ENCODE peak calls at places on chromosome 14, in seven cellular contexts. One of them, this sample, is unnamed.

GRCh38 chr14:104784846-104785707 is 10.5 kb downstream of the AKT1 start:
- DNase-seq in heart right ventricle: peak; percentile 18
- DNase-seq in ovary: no peak
- DNase-seq in transverse colon: no peak
- DNase-seq in IMR-90: no peak
- DNase-seq in uterus: no peak
- DNase-seq in lung: peak; percentile 67
- DNase-seq in this sample: no peak

GRCh38 chr14:89851031-89851430 is 103.5 kb downstream of the EFCAB11 start:
- DNase-seq in heart right ventricle: no peak
- DNase-seq in ovary: no peak
- DNase-seq in transverse colon: no peak
- DNase-seq in IMR-90: no peak
- DNase-seq in uterus: no peak
- DNase-seq in lung: no peak
- DNase-seq in this sample: no peak

GRCh38 chr14:81062816-81063215 is 107.4 kb downstream of the TSHR start:
- DNase-seq in heart right ventricle: no peak
- DNase-seq in ovary: no peak
- DNase-seq in transverse colon: no peak
- DNase-seq in IMR-90: peak; percentile 0
- DNase-seq in uterus: no peak
- DNase-seq in lung: no peak
- DNase-seq in this sample: no peak

GRCh38 chr14:101318271-101318670 is 243.0 kb upstream of the DIO3 start:
- DNase-seq in heart right ventricle: no peak
- DNase-seq in ovary: no peak
- DNase-seq in transverse colon: no peak
- DNase-seq in IMR-90: no peak
- DNase-seq in uterus: no peak
- DNase-seq in lung: no peak
- DNase-seq in this sample: no peak

GRCh38 chr14:100305446-100306255 is 593 bp downstream of the SLC25A29 start:
- DNase-seq in heart right ventricle: peak; percentile 53
- DNase-seq in ovary: peak; percentile 69
- DNase-seq in transverse colon: peak; percentile 48
- DNase-seq in IMR-90: no peak
- DNase-seq in uterus: peak; percentile 57
- DNase-seq in lung: no peak
- DNase-seq in this sample: peak; percentile 40

GRCh38 chr14:29233188-29233587 is 466.6 kb downstream of the FOXG1 start:
- DNase-seq in heart right ventricle: no peak
- DNase-seq in ovary: no peak
- DNase-seq in transverse colon: no peak
- DNase-seq in IMR-90: no peak
- DNase-seq in uterus: no peak
- DNase-seq in lung: no peak
- DNase-seq in this sample: no peak

GRCh38 chr14:105167303-105168092 is 1.1 kb downstream of the JAG2 start:
- DNase-seq in heart right ventricle: no peak
- DNase-seq in ovary: no peak
- DNase-seq in transverse colon: peak; percentile 26
- DNase-seq in IMR-90: no peak
- DNase-seq in uterus: no peak
- DNase-seq in lung: no peak
- DNase-seq in this sample: peak; percentile 72

GRCh38 chr14:105091335-105092123 is 26.3 kb upstream of the GPR132 start:
- DNase-seq in heart right ventricle: peak; percentile 82
- DNase-seq in ovary: peak; percentile 52
- DNase-seq in transverse colon: peak; percentile 94
- DNase-seq in IMR-90: no peak
- DNase-seq in uterus: peak; percentile 60
- DNase-seq in lung: peak; percentile 91
- DNase-seq in this sample: no peak

GRCh38 chr14:55448146-55448614 is 7.8 kb upstream of the TBPL2 start:
- DNase-seq in heart right ventricle: no peak
- DNase-seq in ovary: no peak
- DNase-seq in transverse colon: peak; percentile 60
- DNase-seq in IMR-90: peak; percentile 97
- DNase-seq in uterus: peak; percentile 43
- DNase-seq in lung: no peak
- DNase-seq in this sample: no peak

DNA sequence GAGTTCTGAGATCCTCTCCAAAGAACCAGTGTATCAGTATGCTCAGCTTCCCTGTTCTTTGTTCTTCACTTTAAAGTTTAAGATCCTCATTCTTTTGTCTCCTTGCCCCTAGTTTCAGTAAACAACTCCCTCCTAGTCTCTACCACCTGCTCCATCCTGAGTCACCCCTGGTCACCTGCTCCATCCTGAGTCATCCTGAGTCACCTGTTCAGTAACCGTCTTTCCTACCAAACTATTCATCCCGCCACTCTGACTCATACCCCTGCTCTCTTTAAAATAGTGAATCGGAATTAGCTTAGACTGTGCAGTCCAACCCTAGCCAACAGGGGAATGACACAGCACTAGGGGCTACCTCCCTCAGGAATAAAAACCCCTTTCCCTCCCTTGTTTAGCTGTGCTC is 888.1 kb upstream of the MDGA2 start:
- DNase-seq in heart right ventricle: no peak
- DNase-seq in ovary: no peak
- DNase-seq in transverse colon: no peak
- DNase-seq in IMR-90: peak; percentile 22
- DNase-seq in uterus: no peak
- DNase-seq in lung: no peak
- DNase-seq in this sample: no peak
- H3K27ac ChIP-seq in heart right ventricle: no peak overlapping the region
- H3K27ac ChIP-seq in ovary: no peak overlapping the region
- H3K27ac ChIP-seq in transverse colon: no peak overlapping the region
- H3K27ac ChIP-seq in IMR-90: no peak overlapping the region
- H3K27ac ChIP-seq in uterus: no peak overlapping the region
- H3K27ac ChIP-seq in lung: no peak overlapping the region
- H3K27ac ChIP-seq in this sample: no peak overlapping the region

DNA sequence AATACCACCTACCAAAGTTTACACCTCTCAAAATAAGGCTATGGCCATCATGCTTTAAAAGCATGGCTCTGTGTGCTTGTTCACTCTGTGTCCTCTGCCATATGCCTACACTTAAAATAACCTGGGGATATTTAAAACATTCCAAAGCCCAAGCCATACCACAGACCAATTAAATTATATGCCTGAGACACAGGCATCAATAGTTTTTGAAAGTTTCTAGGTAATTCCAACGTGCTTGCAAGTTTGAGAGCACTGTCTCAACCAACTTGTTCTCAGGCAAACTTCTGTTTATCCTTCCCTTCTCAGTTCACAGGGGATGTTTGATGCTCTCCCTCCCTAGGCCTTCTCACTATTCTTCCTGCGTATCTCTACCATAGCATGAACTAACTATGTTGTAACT is 3.4 kb upstream of the FRMD6 start:
- DNase-seq in heart right ventricle: no peak
- DNase-seq in ovary: no peak
- DNase-seq in transverse colon: no peak
- DNase-seq in IMR-90: no peak
- DNase-seq in uterus: no peak
- DNase-seq in lung: no peak
- DNase-seq in this sample: no peak
- H3K4me1 ChIP-seq in heart right ventricle: no peaks in the 10 kb centered on the region
- H3K4me1 ChIP-seq in ovary: peaks cover 6% of the 10 kb centered on the region
- H3K4me1 ChIP-seq in transverse colon: no peaks in the 10 kb centered on the region
- H3K4me1 ChIP-seq in IMR-90: no peaks in the 10 kb centered on the region
- H3K4me1 ChIP-seq in uterus: peaks cover 7% of the 10 kb centered on the region
- H3K4me1 ChIP-seq in lung: no peaks in the 10 kb centered on the region
- H3K4me1 ChIP-seq in this sample: no peaks in the 10 kb centered on the region

GRCh38 chr14:82153689-82154088 is 620.0 kb upstream of the SEL1L start:
- DNase-seq in heart right ventricle: no peak
- DNase-seq in ovary: no peak
- DNase-seq in transverse colon: no peak
- DNase-seq in IMR-90: no peak
- DNase-seq in uterus: no peak
- DNase-seq in lung: no peak
- DNase-seq in this sample: no peak

GRCh38 chr14:82159624-82160023 is 626.0 kb upstream of the SEL1L start:
- DNase-seq in heart right ventricle: no peak
- DNase-seq in ovary: no peak
- DNase-seq in transverse colon: no peak
- DNase-seq in IMR-90: no peak
- DNase-seq in uterus: no peak
- DNase-seq in lung: no peak
- DNase-seq in this sample: no peak
- TF ChIP-seq CTCF in heart right ventricle: no peak
- TF ChIP-seq CTCF in ovary: no peak
- TF ChIP-seq CTCF in transverse colon: no peak
- TF ChIP-seq CTCF in IMR-90: no peak
- TF ChIP-seq CTCF in uterus: no peak
- TF ChIP-seq CTCF in lung: no peak
- TF ChIP-seq CTCF in this sample: no peak

GRCh38 chr14:93975791-93976476 is 436 bp downstream of the ASB2 start:
- DNase-seq in heart right ventricle: no peak
- DNase-seq in ovary: no peak
- DNase-seq in transverse colon: no peak
- DNase-seq in IMR-90: no peak
- DNase-seq in uterus: no peak
- DNase-seq in lung: no peak
- DNase-seq in this sample: no peak

GRCh38 chr14:93977171-93977570 is 801 bp upstream of the ASB2 start:
- DNase-seq in heart right ventricle: no peak
- DNase-seq in ovary: no peak
- DNase-seq in transverse colon: no peak
- DNase-seq in IMR-90: no peak
- DNase-seq in uterus: no peak
- DNase-seq in lung: no peak
- DNase-seq in this sample: peak; percentile 49

GRCh38 chr14:93974833-93975232 is 1.5 kb downstream of the ASB2 start:
- DNase-seq in heart right ventricle: peak; percentile 50
- DNase-seq in ovary: no peak
- DNase-seq in transverse colon: no peak
- DNase-seq in IMR-90: no peak
- DNase-seq in uterus: no peak
- DNase-seq in lung: no peak
- DNase-seq in this sample: peak; percentile 95

GRCh38 chr14:93977790-93978581 is 1.6 kb upstream of the ASB2 start:
- DNase-seq in heart right ventricle: no peak
- DNase-seq in ovary: no peak
- DNase-seq in transverse colon: peak; percentile 54
- DNase-seq in IMR-90: no peak
- DNase-seq in uterus: no peak
- DNase-seq in lung: no peak
- DNase-seq in this sample: no peak

DNA sequence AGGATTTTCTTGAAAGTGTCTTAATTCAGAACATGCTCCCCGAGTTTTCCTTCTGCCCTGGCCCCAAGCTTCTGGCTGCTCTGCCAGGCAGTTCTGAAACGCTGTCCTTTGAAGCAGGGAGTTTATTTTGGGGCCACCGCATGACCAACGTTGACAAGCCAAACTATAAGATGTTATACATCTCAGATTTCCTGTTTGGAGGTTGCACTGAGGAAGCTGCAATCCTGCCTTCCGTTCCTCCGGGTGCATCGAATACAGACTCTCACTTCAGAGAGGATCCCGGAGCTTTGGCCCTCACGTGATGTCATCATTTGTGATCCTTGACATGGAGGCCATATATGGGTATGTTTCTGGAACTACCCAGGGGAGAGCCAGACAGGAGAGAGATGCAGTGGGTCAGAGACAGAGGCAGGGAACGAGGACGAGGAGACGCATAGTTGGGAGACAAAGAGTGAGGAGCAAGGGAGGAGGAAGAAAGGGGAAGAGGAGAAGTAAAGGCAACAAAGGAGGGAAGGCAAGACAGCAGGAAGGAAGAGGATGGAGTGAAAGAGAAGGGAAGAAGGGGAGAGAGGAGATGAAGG is at the start of gene ASB2:
- DNase-seq in heart right ventricle: no peak
- DNase-seq in ovary: no peak
- DNase-seq in transverse colon: peak; percentile 41
- DNase-seq in IMR-90: peak; percentile 52
- DNase-seq in uterus: peak; percentile 83
- DNase-seq in lung: no peak
- DNase-seq in this sample: peak; percentile 76
- H3K27ac ChIP-seq in heart right ventricle: peak within 1 kb of the TSS; percentile 91
- H3K27ac ChIP-seq in ovary: no peak within 1 kb of the TSS
- H3K27ac ChIP-seq in transverse colon: peak within 1 kb of the TSS; percentile 76
- H3K27ac ChIP-seq in IMR-90: peak within 1 kb of the TSS; percentile 58
- H3K27ac ChIP-seq in uterus: peak within 1 kb of the TSS; percentile 92
- H3K27ac ChIP-seq in lung: peak within 1 kb of the TSS; percentile 84
- H3K27ac ChIP-seq in this sample: peak within 1 kb of the TSS; percentile 98

GRCh38 chr14:77314043-77314442 is 6.6 kb downstream of the POMT2 start:
- DNase-seq in heart right ventricle: no peak
- DNase-seq in ovary: no peak
- DNase-seq in transverse colon: peak; percentile 34
- DNase-seq in IMR-90: peak; percentile 89
- DNase-seq in uterus: peak; percentile 56
- DNase-seq in lung: no peak
- DNase-seq in this sample: no peak
- H3K4me1 ChIP-seq in heart right ventricle: peaks cover 26% of the 10 kb centered on the region
- H3K4me1 ChIP-seq in ovary: peaks cover 9% of the 10 kb centered on the region
- H3K4me1 ChIP-seq in transverse colon: peaks cover 6% of the 10 kb centered on the region
- H3K4me1 ChIP-seq in IMR-90: peaks cover 15% of the 10 kb centered on the region
- H3K4me1 ChIP-seq in uterus: no peaks in the 10 kb centered on the region
- H3K4me1 ChIP-seq in lung: peaks cover 4% of the 10 kb centered on the region
- H3K4me1 ChIP-seq in this sample: peaks cover 81% of the 10 kb centered on the region

DNA sequence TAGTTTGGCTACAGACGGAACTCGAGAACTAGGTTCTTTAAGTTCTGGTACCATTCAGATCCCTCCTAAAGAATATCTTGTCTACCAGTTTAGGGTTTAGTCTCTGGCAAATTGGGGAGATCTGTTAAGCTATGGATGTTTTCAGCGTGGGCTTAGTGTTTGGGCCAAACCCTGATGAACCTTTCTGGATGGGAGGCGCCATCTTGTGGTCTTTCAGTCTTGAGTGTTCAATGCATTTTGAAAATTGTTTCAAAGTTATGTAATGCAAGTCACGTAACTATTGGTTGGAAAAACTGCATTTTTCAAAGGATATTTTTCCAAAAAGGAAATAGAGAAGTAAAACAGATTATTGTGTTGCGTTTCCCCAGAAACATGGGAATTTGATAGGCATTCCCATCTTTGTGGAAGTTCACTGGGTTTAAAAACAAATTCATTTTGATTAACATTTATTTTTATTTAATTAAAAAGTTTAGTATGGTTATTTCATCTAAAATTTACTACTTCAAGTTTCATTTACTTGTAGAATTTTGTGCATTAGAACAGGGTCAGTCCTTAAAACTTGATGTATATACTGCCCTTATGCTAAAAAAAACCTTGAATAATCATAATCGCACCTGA is 169.0 kb downstream of the PRIMA1 start:
- DNase-seq in heart right ventricle: no peak
- DNase-seq in ovary: peak; percentile 23
- DNase-seq in transverse colon: peak; percentile 9
- DNase-seq in IMR-90: peak; percentile 50
- DNase-seq in uterus: no peak
- DNase-seq in lung: no peak
- DNase-seq in this sample: no peak
- TF ChIP-seq CTCF in heart right ventricle: peak; percentile 76
- TF ChIP-seq CTCF in ovary: no peak
- TF ChIP-seq CTCF in transverse colon: peak; percentile 29
- TF ChIP-seq CTCF in IMR-90: peak; percentile 58
- TF ChIP-seq CTCF in uterus: peak; percentile 28
- TF ChIP-seq CTCF in lung: peak; percentile 8
- TF ChIP-seq CTCF in this sample: peak; percentile 42

DNA sequence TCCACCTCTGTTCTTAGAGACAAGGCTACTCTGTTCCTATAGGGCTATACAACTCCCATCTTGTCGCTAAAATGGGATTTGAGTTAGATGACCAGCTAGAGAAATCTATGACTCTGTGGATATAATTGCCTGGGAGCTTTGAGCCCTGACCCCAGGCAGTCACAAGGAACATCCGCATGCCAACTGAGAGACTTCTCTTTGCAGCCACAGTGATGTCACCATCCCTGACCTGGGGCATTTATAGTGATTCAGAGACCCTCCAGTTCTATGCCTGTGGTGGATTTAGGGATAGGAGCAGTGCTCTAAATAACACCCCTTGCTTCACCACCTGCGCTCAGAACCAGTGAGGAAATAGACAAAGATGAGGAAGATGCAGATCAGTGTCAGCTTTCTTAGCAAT is 86.2 kb downstream of the RIN3 start:
- DNase-seq in heart right ventricle: no peak
- DNase-seq in ovary: no peak
- DNase-seq in transverse colon: no peak
- DNase-seq in IMR-90: peak; percentile 10
- DNase-seq in uterus: no peak
- DNase-seq in lung: no peak
- DNase-seq in this sample: no peak
- H3K27ac ChIP-seq in heart right ventricle: no peak overlapping the region
- H3K27ac ChIP-seq in ovary: no peak overlapping the region
- H3K27ac ChIP-seq in transverse colon: peak overlapping the region; percentile 46
- H3K27ac ChIP-seq in IMR-90: peak overlapping the region; percentile 16
- H3K27ac ChIP-seq in uterus: no peak overlapping the region
- H3K27ac ChIP-seq in lung: no peak overlapping the region
- H3K27ac ChIP-seq in this sample: no peak overlapping the region